ENCODE peak calls at places on chromosomes 3 and 15, in six cellular contexts. One of them, this sample, is unnamed.

GRCh38 chr15:59550520-59550919 is 61.1 kb upstream of the GCNT3 start:
- DNase-seq in WTC11: no peak
- DNase-seq in spleen: no peak
- DNase-seq in ovary: no peak
- DNase-seq in progenitor cell of endocrine pancreas: no peak
- DNase-seq in heart right ventricle: no peak
- DNase-seq in this sample: no peak

GRCh38 chr15:92924216-92924615 is 24.1 kb downstream of the CHD2 start:
- DNase-seq in progenitor cell of endocrine pancreas: no peak
- DNase-seq in spleen: no peak
- DNase-seq in ovary: no peak
- DNase-seq in WTC11: no peak
- DNase-seq in heart right ventricle: no peak
- DNase-seq in this sample: no peak

GRCh38 chr3:11510001-11510760 is 133.5 kb downstream of the VGLL4 start:
- DNase-seq in WTC11: no peak
- DNase-seq in spleen: no peak
- DNase-seq in progenitor cell of endocrine pancreas: no peak
- DNase-seq in ovary: no peak
- DNase-seq in heart right ventricle: no peak
- DNase-seq in this sample: no peak

GRCh38 chr3:173395073-173395411 is 2.5 kb upstream of the NLGN1 start:
- DNase-seq in spleen: no peak
- DNase-seq in heart right ventricle: no peak
- DNase-seq in ovary: no peak
- DNase-seq in progenitor cell of endocrine pancreas: no peak
- DNase-seq in WTC11: no peak
- DNase-seq in this sample: no peak

GRCh38 chr3:171980578-171981270 is 58.7 kb upstream of the FNDC3B start:
- DNase-seq in ovary: no peak
- DNase-seq in WTC11: no peak
- DNase-seq in heart right ventricle: no peak
- DNase-seq in progenitor cell of endocrine pancreas: no peak
- DNase-seq in spleen: no peak
- DNase-seq in this sample: no peak

GRCh38 chr3:16503191-16503776 is 10.2 kb downstream of the RFTN1 start:
- DNase-seq in progenitor cell of endocrine pancreas: no peak
- DNase-seq in WTC11: no peak
- DNase-seq in ovary: no peak
- DNase-seq in heart right ventricle: no peak
- DNase-seq in spleen: no peak
- DNase-seq in this sample: no peak

GRCh38 chr15:69160976-69161877 is 792 bp downstream of the GLCE start:
- DNase-seq in heart right ventricle: peak; percentile 37
- DNase-seq in ovary: peak; percentile 63
- DNase-seq in spleen: peak; percentile 83
- DNase-seq in WTC11: peak; percentile 48
- DNase-seq in progenitor cell of endocrine pancreas: peak; percentile 37
- DNase-seq in this sample: peak; percentile 37

GRCh38 chr15:39852237-39852636 is 67.8 kb downstream of the GPR176 start:
- DNase-seq in spleen: no peak
- DNase-seq in heart right ventricle: no peak
- DNase-seq in WTC11: no peak
- DNase-seq in progenitor cell of endocrine pancreas: no peak
- DNase-seq in ovary: no peak
- DNase-seq in this sample: no peak

GRCh38 chr3:186121968-186122367 is 13.1 kb upstream of the ETV5 start:
- DNase-seq in ovary: no peak
- DNase-seq in heart right ventricle: no peak
- DNase-seq in spleen: no peak
- DNase-seq in progenitor cell of endocrine pancreas: no peak
- DNase-seq in WTC11: peak; percentile 54
- DNase-seq in this sample: no peak

GRCh38 chr3:126005951-126006350 is 37.0 kb downstream of the ROPN1B start:
- DNase-seq in ovary: no peak
- DNase-seq in spleen: no peak
- DNase-seq in heart right ventricle: no peak
- DNase-seq in WTC11: no peak
- DNase-seq in progenitor cell of endocrine pancreas: no peak
- DNase-seq in this sample: no peak

GRCh38 chr3:47283193-47283537 is 421 bp downstream of the KLHL18 start:
- DNase-seq in spleen: no peak
- DNase-seq in progenitor cell of endocrine pancreas: no peak
- DNase-seq in WTC11: no peak
- DNase-seq in heart right ventricle: no peak
- DNase-seq in ovary: no peak
- DNase-seq in this sample: no peak

GRCh38 chr3:146274833-146275232 is 23.9 kb upstream of the PLSCR4 start:
- DNase-seq in ovary: no peak
- DNase-seq in heart right ventricle: no peak
- DNase-seq in progenitor cell of endocrine pancreas: no peak
- DNase-seq in spleen: no peak
- DNase-seq in WTC11: no peak
- DNase-seq in this sample: no peak

GRCh38 chr3:185503467-185503975 is 4.7 kb upstream of the TMEM41A start:
- DNase-seq in spleen: no peak
- DNase-seq in ovary: no peak
- DNase-seq in heart right ventricle: no peak
- DNase-seq in progenitor cell of endocrine pancreas: no peak
- DNase-seq in WTC11: no peak
- DNase-seq in this sample: no peak

GRCh38 chr3:145094355-145094941 is 1066.5 kb downstream of the PLOD2 start:
- DNase-seq in progenitor cell of endocrine pancreas: no peak
- DNase-seq in WTC11: no peak
- DNase-seq in spleen: no peak
- DNase-seq in ovary: no peak
- DNase-seq in heart right ventricle: no peak
- DNase-seq in this sample: no peak

GRCh38 chr3:54706783-54707182 is 221.1 kb downstream of the LRTM1 start:
- DNase-seq in WTC11: no peak
- DNase-seq in heart right ventricle: no peak
- DNase-seq in spleen: no peak
- DNase-seq in progenitor cell of endocrine pancreas: no peak
- DNase-seq in ovary: no peak
- DNase-seq in this sample: no peak

GRCh38 chr15:80059786-80060489 is 462 bp downstream of the ZFAND6 start:
- DNase-seq in WTC11: peak; percentile 73
- DNase-seq in ovary: no peak
- DNase-seq in heart right ventricle: no peak
- DNase-seq in progenitor cell of endocrine pancreas: peak; percentile 45
- DNase-seq in spleen: no peak
- DNase-seq in this sample: peak; percentile 75

GRCh38 chr3:52250122-52250521 is 4.6 kb downstream of the PPM1M start:
- DNase-seq in spleen: no peak
- DNase-seq in ovary: no peak
- DNase-seq in progenitor cell of endocrine pancreas: no peak
- DNase-seq in heart right ventricle: no peak
- DNase-seq in WTC11: no peak
- DNase-seq in this sample: no peak

GRCh38 chr15:34600920-34601319 is 17.5 kb upstream of the GOLGA8B start:
- DNase-seq in progenitor cell of endocrine pancreas: no peak
- DNase-seq in heart right ventricle: no peak
- DNase-seq in WTC11: no peak
- DNase-seq in spleen: no peak
- DNase-seq in ovary: no peak
- DNase-seq in this sample: no peak

GRCh38 chr3:68088216-68088615 is 433.8 kb upstream of the SUCLG2 start:
- DNase-seq in ovary: no peak
- DNase-seq in spleen: no peak
- DNase-seq in progenitor cell of endocrine pancreas: no peak
- DNase-seq in WTC11: no peak
- DNase-seq in heart right ventricle: no peak
- DNase-seq in this sample: no peak

GRCh38 chr3:28349397-28350000 is 875 bp upstream of the AZI2 start:
- DNase-seq in heart right ventricle: no peak
- DNase-seq in progenitor cell of endocrine pancreas: no peak
- DNase-seq in ovary: no peak
- DNase-seq in spleen: no peak
- DNase-seq in WTC11: no peak
- DNase-seq in this sample: no peak

GRCh38 chr3:14144423-14145075 is 19.7 kb downstream of the TMEM43 start:
- DNase-seq in heart right ventricle: peak; percentile 43
- DNase-seq in ovary: peak; percentile 57
- DNase-seq in spleen: no peak
- DNase-seq in WTC11: no peak
- DNase-seq in progenitor cell of endocrine pancreas: no peak
- DNase-seq in this sample: peak; percentile 39

GRCh38 chr3:170410428-170411029 is 8.1 kb upstream of the CLDN11 start:
- DNase-seq in ovary: no peak
- DNase-seq in WTC11: no peak
- DNase-seq in heart right ventricle: no peak
- DNase-seq in spleen: no peak
- DNase-seq in progenitor cell of endocrine pancreas: no peak
- DNase-seq in this sample: no peak

GRCh38 chr3:113117511-113118302 is 93.7 kb upstream of the BOC start:
- DNase-seq in WTC11: no peak
- DNase-seq in progenitor cell of endocrine pancreas: no peak
- DNase-seq in ovary: no peak
- DNase-seq in spleen: no peak
- DNase-seq in heart right ventricle: no peak
- DNase-seq in this sample: no peak

GRCh38 chr15:57280464-57280863 is 95.8 kb upstream of the CGNL1 start:
- DNase-seq in spleen: no peak
- DNase-seq in heart right ventricle: no peak
- DNase-seq in ovary: no peak
- DNase-seq in WTC11: no peak
- DNase-seq in progenitor cell of endocrine pancreas: no peak
- DNase-seq in this sample: no peak
- TF ChIP-seq CTCF in spleen: no peak
- TF ChIP-seq CTCF in heart right ventricle: no peak
- TF ChIP-seq CTCF in ovary: no peak
- TF ChIP-seq CTCF in WTC11: no peak
- TF ChIP-seq CTCF in progenitor cell of endocrine pancreas: no peak
- TF ChIP-seq CTCF in this sample: no peak

GRCh38 chr15:31464216-31465082 is 137.8 kb downstream of the KLF13 start:
- DNase-seq in spleen: peak; percentile 62
- DNase-seq in ovary: no peak
- DNase-seq in WTC11: no peak
- DNase-seq in progenitor cell of endocrine pancreas: no peak
- DNase-seq in heart right ventricle: no peak
- DNase-seq in this sample: no peak
- TF ChIP-seq CTCF in spleen: no peak
- TF ChIP-seq CTCF in ovary: no peak
- TF ChIP-seq CTCF in WTC11: no peak
- TF ChIP-seq CTCF in progenitor cell of endocrine pancreas: no peak
- TF ChIP-seq CTCF in heart right ventricle: no peak
- TF ChIP-seq CTCF in this sample: no peak

DNA sequence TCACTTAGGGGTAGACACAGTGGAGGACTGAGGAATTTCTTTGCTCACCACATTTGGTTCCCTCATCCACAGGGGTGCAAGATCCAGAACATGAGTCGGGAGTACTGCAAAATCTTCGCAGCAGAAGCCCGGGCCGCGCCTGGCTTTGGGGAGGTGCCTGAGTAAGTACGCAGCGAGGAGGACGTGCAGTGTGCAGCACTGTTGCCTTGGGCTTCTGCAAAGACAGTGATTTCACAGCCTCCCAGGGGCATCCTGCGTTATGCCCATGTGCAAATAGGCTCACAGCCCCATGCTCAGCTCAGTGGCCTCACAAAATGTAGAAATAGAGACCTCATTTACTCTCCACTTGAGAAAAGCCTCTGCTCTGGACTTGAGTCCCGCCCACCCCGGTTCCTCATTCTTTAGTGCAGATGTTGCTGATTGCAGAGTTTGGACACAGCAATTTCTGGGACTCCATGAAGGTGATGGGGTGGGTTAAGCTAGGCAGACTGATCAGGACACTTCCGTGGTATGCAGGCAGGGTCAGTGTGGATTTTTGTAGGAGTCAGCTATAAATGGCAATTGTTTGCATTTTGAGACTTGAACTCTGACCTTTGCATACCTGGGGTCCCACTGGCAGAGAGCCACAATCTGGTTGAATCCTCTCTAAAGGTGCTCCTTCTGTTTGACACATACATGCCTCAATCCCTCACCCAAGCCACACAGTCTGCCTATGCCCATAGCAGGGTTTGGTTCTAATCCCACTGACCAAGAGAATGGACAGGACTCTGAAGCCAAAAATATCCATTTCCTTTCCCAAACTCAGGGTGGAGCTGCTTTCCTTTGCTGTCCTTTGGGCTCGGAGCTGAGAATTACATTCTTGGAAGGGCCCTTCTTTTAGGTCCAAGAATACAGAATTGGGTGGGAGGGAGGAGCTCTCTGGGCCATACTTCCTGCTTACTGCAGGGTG is 20.7 kb upstream of the SLC28A1 start:
- DNase-seq in spleen: no peak
- DNase-seq in WTC11: no peak
- DNase-seq in ovary: no peak
- DNase-seq in progenitor cell of endocrine pancreas: no peak
- DNase-seq in heart right ventricle: no peak
- DNase-seq in this sample: no peak
- TF ChIP-seq CTCF in spleen: no peak
- TF ChIP-seq CTCF in WTC11: no peak
- TF ChIP-seq CTCF in ovary: no peak
- TF ChIP-seq CTCF in progenitor cell of endocrine pancreas: no peak
- TF ChIP-seq CTCF in heart right ventricle: peak; percentile 9
- TF ChIP-seq CTCF in this sample: no peak

GRCh38 chr3:41198950-41199865 is at the start of gene CTNNB1:
- DNase-seq in WTC11: peak; percentile 91
- DNase-seq in ovary: peak; percentile 97
- DNase-seq in heart right ventricle: peak; percentile 93
- DNase-seq in spleen: peak; percentile 98
- DNase-seq in progenitor cell of endocrine pancreas: peak; percentile 91
- DNase-seq in this sample: peak; percentile 95
- TF ChIP-seq CTCF in WTC11: no peak
- TF ChIP-seq CTCF in ovary: peak; percentile 55
- TF ChIP-seq CTCF in heart right ventricle: peak; percentile 21
- TF ChIP-seq CTCF in spleen: peak; percentile 25
- TF ChIP-seq CTCF in progenitor cell of endocrine pancreas: peak; percentile 18
- TF ChIP-seq CTCF in this sample: peak; percentile 41

GRCh38 chr3:42442640-42443039 is 32.2 kb upstream of the LYZL4 start:
- DNase-seq in spleen: no peak
- DNase-seq in heart right ventricle: no peak
- DNase-seq in progenitor cell of endocrine pancreas: no peak
- DNase-seq in WTC11: peak; percentile 61
- DNase-seq in ovary: no peak
- DNase-seq in this sample: no peak
- TF ChIP-seq CTCF in spleen: no peak
- TF ChIP-seq CTCF in heart right ventricle: no peak
- TF ChIP-seq CTCF in progenitor cell of endocrine pancreas: no peak
- TF ChIP-seq CTCF in WTC11: no peak
- TF ChIP-seq CTCF in ovary: no peak
- TF ChIP-seq CTCF in this sample: peak; percentile 28

This sample was measured in endothelial cell.